ENCODE peak calls at places on chromosomes 16 and 17, in four cellular contexts. K, A, Y and W are unnamed samples.

GRCh38 chr17:382644-383533 is 30.3 kb upstream of the RPH3AL start:
- DNase-seq in K (peak; percentile 65), A (no peak), Y (no peak), W (no peak)

GRCh38 chr17:19312406-19312805 is 50.1 kb downstream of the B9D1 start:
- DNase-seq in K (no peak), A (no peak), Y (no peak), W (no peak)

GRCh38 chr16:22789281-22789945 is 24.5 kb upstream of the HS3ST2 start:
- DNase-seq in K (no peak), A (no peak), Y (no peak), W (no peak)

GRCh38 chr17:10290046-10290445 is 82.8 kb downstream of the MYH13 start:
- DNase-seq in K (no peak), A (no peak), Y (no peak), W (no peak)

GRCh38 chr17:52084176-52084575 is 74.3 kb downstream of the CA10 start:
- DNase-seq in K (no peak), A (no peak), Y (no peak), W (no peak)

GRCh38 chr16:52066951-52067350 is 480.0 kb downstream of the TOX3 start:
- DNase-seq in K (no peak), A (no peak), Y (no peak), W (no peak)

GRCh38 chr17:20993863-20994778 is 48.7 kb downstream of the USP22 start:
- DNase-seq in K (no peak), A (no peak), Y (no peak), W (no peak)

GRCh38 chr17:49013311-49014205 is 16.4 kb downstream of the IGF2BP1 start:
- DNase-seq in K (no peak), A (peak; percentile 42), Y (no peak), W (no peak)

GRCh38 chr17:71063127-71063526 is 893.8 kb downstream of the KCNJ2 start:
- DNase-seq in K (no peak), A (no peak), Y (no peak), W (no peak)

GRCh38 chr17:15649861-15650391 is 30.4 kb upstream of the FBXW10B start:
- DNase-seq in K (no peak), A (no peak), Y (no peak), W (peak; percentile 1)

GRCh38 chr17:4998027-4998665 is 396 bp downstream of the KIF1C start:
- DNase-seq in K (peak; percentile 40), A (no peak), Y (no peak), W (peak; percentile 13)

GRCh38 chr16:11034005-11034404 is 89.6 kb downstream of the CLEC16A start:
- DNase-seq in K (no peak), A (no peak), Y (no peak), W (no peak)

GRCh38 chr17:78787444-78787843 is 5.4 kb upstream of the CYTH1 start:
- DNase-seq in K (no peak), A (peak; percentile 44), Y (no peak), W (peak; percentile 38)

GRCh38 chr17:17416007-17416399 is 60.8 kb upstream of the MED9 start:
- DNase-seq in K (peak; percentile 91), A (peak; percentile 84), Y (peak; percentile 31), W (peak; percentile 52)

GRCh38 chr16:7316266-7316888 is 16.3 kb upstream of the RBFOX1 start:
- DNase-seq in K (no peak), A (no peak), Y (no peak), W (no peak)

GRCh38 chr16:12257926-12258561 is 281.5 kb downstream of the SNX29 start:
- DNase-seq in K (peak; percentile 95), A (peak; percentile 23), Y (no peak), W (no peak)

GRCh38 chr17:74739227-74739831 is 2.3 kb downstream of the RAB37 start:
- DNase-seq in K (no peak), A (no peak), Y (no peak), W (no peak)

GRCh38 chr17:64007838-64008282 is 9.7 kb downstream of the PRR29 start:
- DNase-seq in K (peak; percentile 52), A (peak; percentile 3), Y (no peak), W (no peak)

GRCh38 chr16:1019234-1019933 is 37.8 kb downstream of the SOX8 start:
- DNase-seq in K (no peak), A (no peak), Y (no peak), W (no peak)

GRCh38 chr16:14111713-14112538 is 40.8 kb downstream of the MRTFB start:
- DNase-seq in K (peak; percentile 58), A (no peak), Y (no peak), W (no peak)

GRCh38 chr16:14284930-14285541 is 213.9 kb downstream of the MRTFB start:
- DNase-seq in K (peak; percentile 65), A (peak; percentile 15), Y (no peak), W (peak; percentile 50)

GRCh38 chr16:76577003-76577402 is 299.8 kb downstream of the CNTNAP4 start:
- DNase-seq in K (no peak), A (no peak), Y (peak; percentile 61), W (no peak)

DNA sequence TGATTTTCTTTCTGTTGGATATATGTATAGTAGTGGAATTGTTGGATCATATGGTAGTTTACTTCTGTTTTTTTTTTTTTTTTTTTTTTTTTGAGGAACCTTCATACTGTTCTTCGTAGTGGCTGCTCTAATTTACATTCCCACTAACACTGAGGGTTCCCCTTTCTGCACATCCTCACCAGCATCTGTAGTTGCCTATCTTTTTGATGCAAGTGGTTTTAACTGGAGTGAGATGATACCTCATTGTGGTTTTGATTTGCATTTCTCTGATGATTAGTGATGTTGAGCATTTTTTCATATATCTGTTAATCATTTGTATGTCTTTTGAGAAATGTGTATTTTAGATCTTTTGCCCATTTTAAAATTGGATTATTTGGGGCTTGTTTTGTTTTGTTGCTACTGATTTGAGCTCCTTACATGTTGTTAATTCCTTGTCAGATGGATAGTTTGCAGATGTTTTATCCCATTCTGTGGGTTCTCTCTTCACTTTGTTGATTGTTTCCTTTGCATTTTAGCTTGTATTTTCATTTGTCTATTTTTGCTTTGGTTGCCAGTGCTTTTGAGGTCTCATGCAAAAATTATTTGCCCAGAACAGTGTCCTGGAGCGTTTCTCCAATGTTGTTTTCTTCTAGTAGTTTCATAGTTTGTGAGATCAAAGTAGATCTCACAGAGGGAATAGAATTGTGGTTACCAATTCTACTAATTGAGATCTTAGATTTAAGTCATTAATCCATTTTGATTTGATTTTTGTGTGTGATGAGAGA is 25.0 kb upstream of the BCAS3 start:
- DNase-seq in K (no peak), A (no peak), Y (peak; percentile 52), W (no peak)
- TF ChIP-seq TARDBP in K (no peak), A (no peak), Y (no peak), W (no peak)

GRCh38 chr16:56617212-56618085 is 8.1 kb upstream of the MT1E start:
- DNase-seq in K (no peak), A (no peak), Y (no peak), W (no peak)
- TF ChIP-seq FOXK2 in K (no peak), A (no peak), Y (no peak), W (no peak)

GRCh38 chr16:75247249-75247648 is 4.2 kb downstream of the BCAR1 start:
- DNase-seq in K (no peak), A (no peak), Y (no peak), W (no peak)
- TF ChIP-seq SP1 in K (no peak), A (no peak), Y (no peak), W (no peak)

DNA sequence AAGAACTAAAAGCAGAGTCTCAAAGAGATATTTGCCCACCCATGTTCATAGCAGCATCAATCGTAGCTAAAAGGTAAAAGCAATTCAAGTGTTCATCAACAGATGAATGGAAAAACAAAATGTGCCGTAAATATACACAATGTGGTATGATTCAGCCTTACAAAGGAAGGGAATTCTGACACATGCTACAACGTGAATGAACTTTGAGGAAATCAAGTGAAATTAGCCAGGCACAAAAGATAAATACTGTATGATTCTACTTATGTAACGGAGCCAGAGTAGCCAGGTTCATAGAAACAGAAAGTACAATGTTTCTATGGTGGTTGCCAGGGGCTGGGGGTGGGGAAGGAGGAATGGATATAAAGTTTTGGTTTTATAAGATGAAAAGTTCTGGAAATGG is 57.8 kb upstream of the IL34 start:
- DNase-seq in K (no peak), A (no peak), Y (no peak), W (no peak)
- TF ChIP-seq TARDBP in K (no peak), A (no peak), Y (no peak), W (no peak)

DNA sequence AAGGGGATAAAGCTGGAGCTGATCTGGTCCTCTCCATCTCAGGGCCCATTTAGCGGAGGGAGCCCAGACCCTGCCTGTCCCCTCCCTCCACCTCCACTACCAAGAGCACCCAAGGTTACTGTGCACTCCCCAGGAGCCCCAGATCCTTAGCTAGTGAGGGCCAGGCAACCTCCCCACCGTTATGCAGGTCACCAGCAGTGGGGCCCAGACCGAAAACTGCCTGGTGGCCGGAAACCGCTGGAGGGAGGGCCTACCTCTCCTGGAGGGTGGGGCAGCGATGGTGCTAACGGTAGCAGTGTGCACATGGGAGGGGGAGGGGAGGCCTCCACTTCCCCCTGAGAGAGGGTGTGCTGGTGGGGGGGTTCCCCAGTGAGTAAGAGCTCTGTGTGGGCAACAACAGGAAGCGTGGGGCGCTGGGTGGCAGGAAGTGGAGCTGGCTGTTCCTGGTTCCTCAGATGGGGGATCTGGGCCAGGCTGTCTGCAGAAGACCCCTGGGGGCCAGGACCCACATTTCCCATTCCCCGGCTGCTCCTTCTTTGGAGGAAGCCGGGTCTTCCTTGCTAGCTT is 4.4 kb downstream of the FMNL1 start:
- DNase-seq in K (no peak), A (peak; percentile 84), Y (peak; percentile 95), W (no peak)
- TF ChIP-seq FOXK2 in K (no peak), A (peak; percentile 32), Y (peak; percentile 29), W (no peak)

DNA sequence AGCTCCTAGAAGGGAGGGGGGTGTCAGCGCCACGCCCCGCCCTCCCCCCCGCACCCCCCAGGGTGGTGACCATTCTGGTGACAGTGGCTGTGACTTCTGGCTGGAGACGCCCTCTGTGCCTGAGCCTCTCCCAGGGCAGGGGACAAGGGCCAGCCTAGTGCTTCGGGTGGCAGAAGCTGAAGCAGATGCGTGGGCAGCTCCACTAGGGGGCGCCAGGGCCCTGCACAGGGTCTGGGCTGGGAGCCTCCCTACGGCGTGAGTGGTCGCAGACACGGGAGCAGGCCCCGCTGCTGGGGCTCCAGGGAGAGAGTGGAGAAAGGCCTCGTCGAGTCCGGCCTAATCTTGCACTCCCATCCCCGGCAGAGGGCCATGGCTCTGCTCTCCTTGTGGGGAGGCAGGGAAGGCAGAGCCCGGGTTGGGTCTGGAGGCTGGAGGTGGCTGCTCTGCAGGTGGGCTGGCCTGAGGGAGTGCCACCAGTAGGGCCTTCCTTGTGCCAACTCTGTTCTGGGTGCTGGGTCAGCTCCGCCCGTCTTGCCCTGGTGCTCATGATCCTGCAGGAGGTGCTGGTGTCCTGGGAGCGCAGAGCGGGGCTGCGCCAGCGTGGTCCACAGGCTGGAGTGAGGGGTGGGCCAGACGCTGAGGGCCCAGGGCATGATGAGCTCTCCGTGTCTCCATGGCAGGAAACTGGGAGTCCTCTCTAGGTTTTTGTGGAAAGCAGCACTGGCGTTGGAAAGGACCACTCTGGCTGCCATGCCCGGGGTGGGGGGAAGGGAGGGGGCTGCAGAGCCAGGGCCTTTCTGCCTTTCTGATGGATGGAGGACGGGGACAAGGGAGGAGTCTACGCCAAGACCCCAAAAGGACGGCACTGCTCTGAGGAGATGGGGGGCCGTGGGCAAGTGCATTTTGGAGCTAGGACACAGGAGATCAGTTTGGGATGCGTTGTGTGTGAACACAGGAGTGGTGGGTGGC is 2.5 kb downstream of the CENPX start:
- DNase-seq in K (peak; percentile 77), A (peak; percentile 74), Y (no peak), W (peak; percentile 83)
- TF ChIP-seq SP1 in K (no peak), A (no peak), Y (no peak), W (no peak)